ENCODE peak calls at places on chromosomes 5 and 9, in four cellular contexts. J is glutamatergic neuron, F is astrocyte, U is epithelial cell of esophagus. Z is an unnamed sample.

GRCh38 chr5:68295772-68296171 is 80.2 kb downstream of the PIK3R1 start:
- DNase-seq in J (no peak), F (no peak), U (peak), Z (no peak)

GRCh38 chr9:115627511-115627910 is 509.6 kb upstream of the TNC start:
- DNase-seq in U (no peak), J (no peak), F (no peak), Z (no peak)

GRCh38 chr5:93571111-93571977 is 9.7 kb downstream of the NR2F1-AS1 start:
- DNase-seq in J (peak), U (no peak), F (no peak), Z (no peak)

GRCh38 chr9:87718231-87718630 is 7.7 kb upstream of the CTSL start:
- DNase-seq in J (no peak), U (no peak), F (no peak), Z (no peak)

GRCh38 chr5:119287547-119288073 is 68.2 kb upstream of the TNFAIP8 start:
- DNase-seq in J (no peak), U (peak), F (peak), Z (no peak)

GRCh38 chr9:89079421-89079820 is 88.2 kb downstream of the S1PR3 start:
- DNase-seq in F (peak), J (no peak), U (no peak), Z (no peak)

GRCh38 chr9:127910613-127911205 is 6.1 kb downstream of the ST6GALNAC4 start:
- DNase-seq in U (peak), F (no peak), J (no peak), Z (no peak)

GRCh38 chr5:77843570-77844407 is 67.7 kb upstream of the TBCA start:
- DNase-seq in U (no peak), J (peak), F (no peak), Z (no peak)

GRCh38 chr5:16980983-16981382 is 44.9 kb upstream of the MYO10 start:
- DNase-seq in F (no peak), J (no peak), U (no peak), Z (no peak)

GRCh38 chr5:144374637-144375036 is 204.0 kb downstream of the KCTD16 start:
- DNase-seq in J (no peak), F (no peak), U (no peak), Z (no peak)

GRCh38 chr9:99954841-99955240 is 48.4 kb downstream of the STX17 start:
- DNase-seq in U (no peak), F (no peak), J (no peak), Z (no peak)

DNA sequence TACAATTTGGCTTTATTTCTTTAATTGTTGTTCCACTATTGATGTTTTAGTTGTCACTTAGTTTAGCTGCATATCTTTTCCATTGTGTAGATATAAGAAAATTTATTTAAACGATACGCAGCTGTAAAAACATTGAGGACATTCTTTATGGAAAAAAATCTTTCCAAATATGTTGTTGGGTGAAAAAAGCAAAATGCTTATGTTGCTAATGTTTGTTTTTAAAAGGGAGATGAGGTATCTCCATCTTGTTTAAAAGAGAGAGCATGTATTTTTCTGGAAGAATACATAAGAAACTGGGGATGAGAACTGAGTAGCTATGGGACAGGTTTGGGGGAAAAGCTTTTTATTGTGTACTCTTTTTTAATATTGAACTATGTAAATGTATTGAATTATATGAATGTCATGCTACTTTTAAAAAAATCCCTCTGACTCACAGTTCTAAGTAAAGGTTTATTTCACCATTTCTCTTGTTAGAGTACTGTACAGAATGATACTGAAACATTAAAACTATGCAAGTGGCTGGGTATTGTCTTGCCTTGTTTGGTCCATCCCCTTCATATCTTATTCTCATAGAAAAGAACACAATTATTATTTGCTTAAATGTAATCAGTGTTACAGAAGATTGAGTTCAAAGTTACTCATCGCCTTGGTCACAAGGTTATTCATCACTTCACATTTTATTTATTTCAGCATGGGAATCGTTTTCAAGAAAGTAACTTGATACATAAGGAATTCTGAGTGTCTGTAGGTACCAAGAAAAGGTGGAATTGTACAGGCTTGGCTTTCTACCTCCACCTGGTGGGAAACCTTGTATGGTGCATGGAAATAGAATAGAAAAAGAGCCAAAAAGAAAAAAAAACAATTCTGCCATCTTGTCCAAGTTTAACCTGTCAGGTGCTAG is 85.8 kb downstream of the RIC1 start:
- DNase-seq in J (no peak), F (peak), U (peak), Z (no peak)
- TF ChIP-seq CTCF in J (peak), F (peak), U (peak), Z (no peak)

GRCh38 chr5:180829711-180830110 is 27.1 kb upstream of the MGAT1 start:
- DNase-seq in F (no peak), U (no peak), J (no peak), Z (no peak)

GRCh38 chr5:180830253-180831138 is 27.9 kb upstream of the MGAT1 start:
- DNase-seq in J (peak), U (no peak), F (peak), Z (peak)

GRCh38 chr5:180832638-180833068 is 28.4 kb downstream of the ZFP62 start:
- DNase-seq in J (no peak), U (no peak), F (no peak), Z (no peak)

GRCh38 chr5:180825768-180826525 is 23.3 kb upstream of the MGAT1 start:
- DNase-seq in U (peak), J (no peak), F (peak), Z (no peak)

GRCh38 chr5:180831139-180832080 is 28.8 kb upstream of the MGAT1 start:
- DNase-seq in J (peak), F (peak), U (peak), Z (peak)
- TF ChIP-seq CTCF in J (no peak), F (no peak), U (peak), Z (peak)

DNA sequence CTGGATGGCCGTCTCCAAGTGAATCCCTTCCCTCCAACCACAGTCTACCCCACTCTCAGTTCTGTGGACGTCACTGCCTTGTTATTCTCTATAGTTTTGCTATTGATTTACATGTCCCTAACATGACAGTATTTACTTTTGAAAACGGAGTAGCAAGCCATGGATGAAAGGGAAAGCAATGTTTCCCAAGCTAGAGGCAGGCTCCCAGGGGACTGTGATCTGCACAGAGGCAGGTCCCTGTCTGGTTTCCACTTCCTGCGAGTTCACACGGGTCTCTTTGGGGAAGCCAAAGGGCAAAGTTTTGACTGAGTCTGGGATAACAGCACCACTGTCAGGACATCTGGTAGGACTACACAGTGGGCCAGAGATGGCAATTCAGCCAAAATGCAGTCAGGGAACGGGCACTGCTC is 12.7 kb downstream of the C9orf153 start:
- DNase-seq in J (peak), F (no peak), U (no peak), Z (no peak)
- TF ChIP-seq CTCF in J (no peak), F (no peak), U (no peak), Z (no peak)

GRCh38 chr9:37511006-37511714 is 25.4 kb downstream of the POLR1E start:
- DNase-seq in F (no peak), U (no peak), J (peak), Z (no peak)
- TF ChIP-seq CTCF in F (no peak), U (no peak), J (no peak), Z (no peak)

DNA sequence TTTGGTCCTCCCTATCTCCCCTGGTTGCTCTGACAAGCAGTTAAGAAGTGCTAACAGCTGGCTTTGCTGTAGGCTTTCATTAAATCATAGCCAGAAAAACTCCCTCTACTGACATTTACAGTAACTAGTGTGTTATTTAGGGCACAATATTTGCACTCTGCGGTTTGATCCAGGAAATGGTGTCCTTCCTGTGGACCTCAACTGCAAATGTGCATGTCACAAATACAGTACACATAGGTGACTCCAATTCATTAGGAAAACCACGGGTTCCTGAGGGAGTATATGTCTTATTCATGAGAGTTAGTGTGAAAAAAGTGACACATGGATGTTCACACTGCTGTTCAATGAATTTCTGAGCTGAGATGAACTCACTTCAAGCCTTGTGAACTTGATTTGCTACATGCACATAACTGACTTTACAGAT is 281.6 kb downstream of the EFNA5 start:
- DNase-seq in J (no peak), F (peak), U (peak), Z (peak)
- TF ChIP-seq CTCF in J (no peak), F (peak), U (peak), Z (no peak)

GRCh38 chr9:114417511-114417910 is 29.7 kb upstream of the AKNA start:
- DNase-seq in U (peak), F (peak), J (no peak), Z (no peak)
- TF ChIP-seq CTCF in U (no peak), F (no peak), J (no peak), Z (no peak)

GRCh38 chr9:34552986-34553385 is 30.2 kb upstream of the ENHO start:
- DNase-seq in F (no peak), J (no peak), U (no peak), Z (no peak)

GRCh38 chr9:34555435-34556230 is 32.8 kb upstream of the ENHO start:
- DNase-seq in U (no peak), F (no peak), J (no peak), Z (no peak)

GRCh38 chr9:34553511-34554021 is 30.8 kb upstream of the ENHO start:
- DNase-seq in J (no peak), U (no peak), F (no peak), Z (no peak)

GRCh38 chr9:34555002-34555348 is 32.2 kb upstream of the ENHO start:
- DNase-seq in J (peak), F (peak), U (no peak), Z (no peak)

DNA sequence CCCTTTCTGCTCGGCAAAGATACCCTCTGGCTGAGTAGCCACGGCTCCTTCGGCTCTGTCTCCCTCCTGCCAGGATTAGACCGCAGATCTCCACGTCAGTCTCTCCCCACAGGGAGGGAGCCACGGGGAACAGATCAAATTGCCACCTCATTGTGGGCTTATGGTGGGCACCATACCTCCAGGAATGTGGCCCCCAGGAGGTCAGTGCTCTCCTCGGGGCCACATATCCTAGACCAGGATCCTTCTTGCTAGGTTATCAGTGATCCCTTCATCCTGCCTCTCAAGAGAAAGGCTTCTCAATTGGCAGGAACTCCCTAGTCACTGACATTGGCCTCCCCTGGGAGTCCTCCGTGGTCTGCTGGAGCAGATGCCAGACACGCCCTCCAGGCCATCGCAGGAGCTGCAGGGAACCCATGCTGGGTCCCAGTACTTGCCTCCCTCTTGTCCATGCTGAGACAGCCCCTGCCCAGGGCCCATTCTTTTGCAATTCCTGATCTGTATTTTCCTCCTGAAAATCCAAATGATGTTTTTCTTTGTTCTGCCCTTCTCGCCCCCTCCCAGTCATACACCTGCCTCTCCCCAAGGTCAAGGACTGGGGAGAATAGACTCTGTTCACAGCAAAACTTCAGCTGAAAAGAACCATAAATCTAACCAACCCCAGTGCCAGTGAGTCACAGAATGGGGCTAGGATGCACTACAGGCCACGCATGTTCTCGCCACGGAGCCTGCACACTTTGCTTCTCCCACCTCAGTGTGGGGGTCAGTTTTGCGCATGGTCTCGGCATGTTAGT is 31.6 kb upstream of the ENHO start:
- DNase-seq in J (no peak), F (no peak), U (no peak), Z (no peak)
- TF ChIP-seq CTCF in J (no peak), F (no peak), U (no peak), Z (no peak)

GRCh38 chr9:69012690-69013403 is 1.1 kb downstream of the PRKACG start:
- DNase-seq in F (no peak), J (no peak), U (no peak), Z (no peak)

GRCh38 chr9:69009708-69010107 is 4.2 kb downstream of the PRKACG start:
- DNase-seq in F (no peak), J (no peak), U (peak), Z (no peak)

GRCh38 chr9:69013404-69013727 is 547 bp downstream of the PRKACG start:
- DNase-seq in J (no peak), F (no peak), U (no peak), Z (no peak)

GRCh38 chr9:69016366-69017096 is 2.6 kb upstream of the PRKACG start:
- DNase-seq in U (no peak), F (no peak), J (no peak), Z (no peak)

GRCh38 chr9:69014013-69014412 is at the start of gene PRKACG:
- DNase-seq in J (no peak), F (no peak), U (no peak), Z (no peak)
- TF ChIP-seq CTCF in J (no peak), F (no peak), U (no peak), Z (no peak)

Z was measured in natural killer cell.